ENCODE peak calls at places on chromosomes 12 and 14, in four cellular contexts. Y is H9, J is IMR-90, O is H1. D is an unnamed sample.

GRCh38 chr14:75132374-75133086 is 5.7 kb upstream of the NEK9 start:
- DNase-seq in J (peak), Y (peak), O (peak), D (peak)

GRCh38 chr12:71746983-71747611 is 7.6 kb upstream of the RAB21 start:
- DNase-seq in O (no peak), J (peak), Y (peak), D (peak)

GRCh38 chr12:56836317-56836716 is 73.2 kb downstream of the HSD17B6 start:
- DNase-seq in Y (no peak), J (no peak), O (no peak), D (peak)

GRCh38 chr14:94119071-94119470 is 8.5 kb downstream of the IFI27 start:
- DNase-seq in Y (no peak), O (no peak), J (no peak), D (no peak)

GRCh38 chr12:114131824-114132223 is 165.7 kb upstream of the RBM19 start:
- DNase-seq in O (no peak), J (no peak), Y (peak), D (peak)

GRCh38 chr14:94337274-94337673 is 14.1 kb upstream of the SERPINA6 start:
- DNase-seq in Y (no peak), O (no peak), J (peak), D (no peak)

GRCh38 chr12:95884998-95885397 is 26.2 kb downstream of the SNRPF start:
- DNase-seq in O (no peak), J (no peak), Y (no peak), D (peak)

GRCh38 chr12:123063535-123063934 is 83.1 kb downstream of the ARL6IP4 start:
- DNase-seq in J (peak), Y (peak), O (peak), D (peak)

GRCh38 chr12:51128905-51129304 is 44.0 kb downstream of the TFCP2 start:
- DNase-seq in O (no peak), J (peak), Y (no peak), D (no peak)

GRCh38 chr14:96754845-96755184 is 42.4 kb upstream of the VRK1 start:
- DNase-seq in Y (peak), O (no peak), J (no peak), D (peak)

GRCh38 chr12:72272731-72273498 is 745 bp downstream of the TRHDE start:
- DNase-seq in Y (peak), J (peak), O (peak), D (peak)

GRCh38 chr12:41983896-41984295 is 160.8 kb downstream of the GXYLT1 start:
- DNase-seq in Y (no peak), O (no peak), J (no peak), D (no peak)

GRCh38 chr12:91219511-91219910 is 36.9 kb upstream of the DCN start:
- DNase-seq in O (no peak), J (peak), Y (no peak), D (no peak)

GRCh38 chr14:75905505-75905904 is 76.3 kb downstream of the TGFB3 start:
- DNase-seq in J (peak), Y (no peak), O (no peak), D (no peak)

GRCh38 chr12:10941916-10942607 is 3.0 kb upstream of the TAS2R14 start:
- DNase-seq in J (no peak), Y (peak), O (no peak), D (peak)

GRCh38 chr14:54901380-54902142 is 1.1 kb downstream of the GCH1 start:
- DNase-seq in J (no peak), O (no peak), Y (no peak), D (peak)

GRCh38 chr12:19689226-19689625 is 249.9 kb downstream of the AEBP2 start:
- DNase-seq in J (no peak), O (no peak), Y (no peak), D (no peak)

GRCh38 chr12:98373019-98373554 is 142.3 kb upstream of the TMPO start:
- DNase-seq in Y (no peak), O (no peak), J (peak), D (peak)

GRCh38 chr12:93060666-93061413 is 131.7 kb upstream of the EEA1 start:
- DNase-seq in J (peak), O (no peak), Y (no peak), D (peak)

GRCh38 chr12:109999983-110000505 is 814 bp downstream of the ANKRD13A start:
- DNase-seq in O (no peak), J (no peak), Y (no peak), D (peak)

GRCh38 chr14:92990456-92991430 is 67.8 kb downstream of the CHGA start:
- DNase-seq in J (no peak), O (no peak), Y (no peak), D (peak)

GRCh38 chr12:52168019-52168717 is 23.6 kb downstream of the KRT80 start:
- DNase-seq in J (peak), Y (no peak), O (no peak), D (no peak)

GRCh38 chr14:96149131-96149530 is 55.5 kb upstream of the BDKRB2 start:
- DNase-seq in O (no peak), Y (no peak), J (no peak), D (no peak)

GRCh38 chr12:66636771-66637170 is 42.1 kb downstream of the GRIP1 start:
- DNase-seq in J (no peak), Y (no peak), O (no peak), D (no peak)
- H4K5ac ChIP-seq in J (no peak), Y (no peak), O (no peak), D (no peak)

DNA sequence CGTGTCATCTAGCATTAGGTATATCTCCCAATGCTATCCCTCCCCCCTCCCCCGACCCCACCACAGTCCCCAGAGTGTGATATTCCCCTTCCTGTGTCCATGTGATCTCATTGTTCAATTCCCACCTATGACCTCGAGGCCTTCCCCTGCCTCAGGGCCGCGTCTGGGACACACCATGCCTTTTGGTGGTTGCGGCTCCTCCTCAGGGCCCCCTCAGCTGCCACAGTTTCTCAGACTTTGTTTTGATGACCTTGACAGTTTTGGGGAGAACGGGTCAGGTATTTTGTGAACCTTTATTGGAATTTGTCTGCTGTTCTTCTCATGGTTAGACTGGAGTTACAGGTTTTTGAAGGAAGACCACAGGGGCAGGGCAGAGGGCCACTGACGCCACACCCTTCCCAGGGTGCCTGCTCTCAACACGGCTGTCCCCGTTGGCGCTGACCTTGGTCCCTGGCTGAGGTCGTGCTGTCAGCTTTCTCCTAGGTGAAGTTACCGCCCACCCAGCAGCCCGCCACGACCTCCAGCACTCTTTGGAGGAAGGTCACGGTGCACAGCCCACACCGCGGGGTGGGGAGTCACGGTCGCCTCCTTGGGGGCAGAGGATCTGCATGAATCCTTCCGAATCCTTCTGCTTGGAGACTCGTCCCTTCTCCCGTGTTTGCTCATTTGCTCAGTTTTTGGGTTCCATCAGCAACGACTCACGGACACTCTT is 130.5 kb downstream of the KIF26A start:
- DNase-seq in Y (peak), J (no peak), O (peak), D (peak)
- H4K5ac ChIP-seq in Y (no peak), J (no peak), O (no peak), D (no peak)

DNA sequence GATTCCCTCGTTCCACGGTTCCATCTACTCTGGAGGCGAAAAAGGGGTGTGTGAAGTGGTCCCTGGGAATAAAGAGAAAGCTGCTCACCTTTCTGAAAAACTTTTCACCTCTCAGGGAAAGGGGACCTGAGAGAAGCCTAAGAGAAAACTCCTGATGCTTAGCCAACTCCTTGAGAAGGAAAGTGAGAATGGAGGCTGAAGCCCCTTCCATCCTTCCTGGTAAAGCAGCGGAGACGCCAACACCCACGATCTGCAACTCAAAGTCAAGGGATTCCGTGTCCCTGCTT is 110.0 kb downstream of the ARF6 start:
- DNase-seq in Y (no peak), O (no peak), J (no peak), D (peak)
- H4K5ac ChIP-seq in Y (no peak), O (no peak), J (peak), D (no peak)

GRCh38 chr12:113119980-113120669 is 15.4 kb downstream of the RASAL1 start:
- DNase-seq in Y (no peak), J (no peak), O (no peak), D (peak)
- H4K5ac ChIP-seq in Y (no peak), J (no peak), O (no peak), D (no peak)

GRCh38 chr12:39467432-39467870 is 24.5 kb upstream of the KIF21A start:
- DNase-seq in Y (no peak), O (no peak), J (no peak), D (no peak)
- H4K5ac ChIP-seq in Y (no peak), O (no peak), J (no peak), D (no peak)